ENCODE peak calls at places on chromosomes 3 and 15, in ten cellular contexts. One of them, this sample, is unnamed.

GRCh38 chr3:120749843-120750242 is 7.3 kb downstream of the GTF2E1 start:
- DNase-seq in activated CD8-positive, alpha-beta memory T cell treated with anti-CD3 and anti-CD28 coated beads, Interleukin-2, amount 50 U/mL, for 4 hours: no peak
- DNase-seq in DMS79: no peak
- DNase-seq in ACHN: no peak
- DNase-seq in fibroblast of the conjunctiva: no peak
- DNase-seq in AG08396: no peak
- DNase-seq in NCI-H345: no peak
- DNase-seq in GM23248: no peak
- DNase-seq in GM23338: no peak
- DNase-seq in stimulated activated CD8-positive, alpha-beta memory T cell treated with anti-CD3 and anti-CD28 coated beads, Interleukin-12 subunit alpha, Interleukin-12 subunit beta, amount 100 ng/mL, for 1 hour: no peak
- DNase-seq in this sample: no peak

GRCh38 chr3:14784087-14784596 is 34.6 kb upstream of the FGD5 start:
- DNase-seq in activated CD8-positive, alpha-beta memory T cell treated with anti-CD3 and anti-CD28 coated beads, Interleukin-2, amount 50 U/mL, for 4 hours: no peak
- DNase-seq in DMS79: no peak
- DNase-seq in ACHN: no peak
- DNase-seq in fibroblast of the conjunctiva: no peak
- DNase-seq in AG08396: no peak
- DNase-seq in NCI-H345: peak
- DNase-seq in GM23248: no peak
- DNase-seq in GM23338: peak
- DNase-seq in stimulated activated CD8-positive, alpha-beta memory T cell treated with anti-CD3 and anti-CD28 coated beads, Interleukin-12 subunit alpha, Interleukin-12 subunit beta, amount 100 ng/mL, for 1 hour: no peak
- DNase-seq in this sample: no peak

GRCh38 chr3:103085465-103085864 is 650.6 kb downstream of the ZPLD1 start:
- DNase-seq in activated CD8-positive, alpha-beta memory T cell treated with anti-CD3 and anti-CD28 coated beads, Interleukin-2, amount 50 U/mL, for 4 hours: no peak
- DNase-seq in DMS79: no peak
- DNase-seq in ACHN: peak
- DNase-seq in fibroblast of the conjunctiva: no peak
- DNase-seq in AG08396: no peak
- DNase-seq in NCI-H345: no peak
- DNase-seq in GM23248: no peak
- DNase-seq in GM23338: peak
- DNase-seq in stimulated activated CD8-positive, alpha-beta memory T cell treated with anti-CD3 and anti-CD28 coated beads, Interleukin-12 subunit alpha, Interleukin-12 subunit beta, amount 100 ng/mL, for 1 hour: no peak
- DNase-seq in this sample: no peak

GRCh38 chr15:28890711-28891495 is 5.1 kb downstream of the APBA2 start:
- DNase-seq in activated CD8-positive, alpha-beta memory T cell treated with anti-CD3 and anti-CD28 coated beads, Interleukin-2, amount 50 U/mL, for 4 hours: no peak
- DNase-seq in DMS79: no peak
- DNase-seq in ACHN: no peak
- DNase-seq in fibroblast of the conjunctiva: no peak
- DNase-seq in AG08396: no peak
- DNase-seq in NCI-H345: no peak
- DNase-seq in GM23248: no peak
- DNase-seq in GM23338: no peak
- DNase-seq in stimulated activated CD8-positive, alpha-beta memory T cell treated with anti-CD3 and anti-CD28 coated beads, Interleukin-12 subunit alpha, Interleukin-12 subunit beta, amount 100 ng/mL, for 1 hour: no peak
- DNase-seq in this sample: peak

GRCh38 chr3:194364314-194364651 is 5.3 kb downstream of the LRRC15 start:
- DNase-seq in activated CD8-positive, alpha-beta memory T cell treated with anti-CD3 and anti-CD28 coated beads, Interleukin-2, amount 50 U/mL, for 4 hours: no peak
- DNase-seq in DMS79: no peak
- DNase-seq in ACHN: no peak
- DNase-seq in fibroblast of the conjunctiva: no peak
- DNase-seq in AG08396: no peak
- DNase-seq in NCI-H345: no peak
- DNase-seq in GM23248: peak
- DNase-seq in GM23338: no peak
- DNase-seq in stimulated activated CD8-positive, alpha-beta memory T cell treated with anti-CD3 and anti-CD28 coated beads, Interleukin-12 subunit alpha, Interleukin-12 subunit beta, amount 100 ng/mL, for 1 hour: no peak
- DNase-seq in this sample: no peak

GRCh38 chr3:73766599-73767378 is 142.0 kb upstream of the PDZRN3 start:
- DNase-seq in activated CD8-positive, alpha-beta memory T cell treated with anti-CD3 and anti-CD28 coated beads, Interleukin-2, amount 50 U/mL, for 4 hours: no peak
- DNase-seq in DMS79: no peak
- DNase-seq in ACHN: no peak
- DNase-seq in fibroblast of the conjunctiva: peak
- DNase-seq in AG08396: peak
- DNase-seq in NCI-H345: no peak
- DNase-seq in GM23248: peak
- DNase-seq in GM23338: peak
- DNase-seq in stimulated activated CD8-positive, alpha-beta memory T cell treated with anti-CD3 and anti-CD28 coated beads, Interleukin-12 subunit alpha, Interleukin-12 subunit beta, amount 100 ng/mL, for 1 hour: no peak
- DNase-seq in this sample: peak

GRCh38 chr15:35722506-35722905 is 176.5 kb upstream of the DPH6 start:
- DNase-seq in activated CD8-positive, alpha-beta memory T cell treated with anti-CD3 and anti-CD28 coated beads, Interleukin-2, amount 50 U/mL, for 4 hours: no peak
- DNase-seq in DMS79: no peak
- DNase-seq in ACHN: no peak
- DNase-seq in fibroblast of the conjunctiva: no peak
- DNase-seq in AG08396: no peak
- DNase-seq in NCI-H345: no peak
- DNase-seq in GM23248: no peak
- DNase-seq in GM23338: no peak
- DNase-seq in stimulated activated CD8-positive, alpha-beta memory T cell treated with anti-CD3 and anti-CD28 coated beads, Interleukin-12 subunit alpha, Interleukin-12 subunit beta, amount 100 ng/mL, for 1 hour: no peak
- DNase-seq in this sample: no peak

GRCh38 chr3:58058654-58059263 is 50.5 kb downstream of the FLNB start:
- DNase-seq in activated CD8-positive, alpha-beta memory T cell treated with anti-CD3 and anti-CD28 coated beads, Interleukin-2, amount 50 U/mL, for 4 hours: no peak
- DNase-seq in DMS79: no peak
- DNase-seq in ACHN: no peak
- DNase-seq in fibroblast of the conjunctiva: no peak
- DNase-seq in AG08396: no peak
- DNase-seq in NCI-H345: no peak
- DNase-seq in GM23248: peak
- DNase-seq in GM23338: no peak
- DNase-seq in stimulated activated CD8-positive, alpha-beta memory T cell treated with anti-CD3 and anti-CD28 coated beads, Interleukin-12 subunit alpha, Interleukin-12 subunit beta, amount 100 ng/mL, for 1 hour: no peak
- DNase-seq in this sample: peak

GRCh38 chr3:138914870-138915502 is 32.0 kb downstream of the FOXL2 start:
- DNase-seq in activated CD8-positive, alpha-beta memory T cell treated with anti-CD3 and anti-CD28 coated beads, Interleukin-2, amount 50 U/mL, for 4 hours: no peak
- DNase-seq in DMS79: no peak
- DNase-seq in ACHN: peak
- DNase-seq in fibroblast of the conjunctiva: no peak
- DNase-seq in AG08396: no peak
- DNase-seq in NCI-H345: no peak
- DNase-seq in GM23248: no peak
- DNase-seq in GM23338: peak
- DNase-seq in stimulated activated CD8-positive, alpha-beta memory T cell treated with anti-CD3 and anti-CD28 coated beads, Interleukin-12 subunit alpha, Interleukin-12 subunit beta, amount 100 ng/mL, for 1 hour: no peak
- DNase-seq in this sample: peak

GRCh38 chr15:66484539-66485112 is 12.9 kb downstream of the SNAPC5 start:
- DNase-seq in activated CD8-positive, alpha-beta memory T cell treated with anti-CD3 and anti-CD28 coated beads, Interleukin-2, amount 50 U/mL, for 4 hours: no peak
- DNase-seq in DMS79: peak
- DNase-seq in ACHN: no peak
- DNase-seq in fibroblast of the conjunctiva: no peak
- DNase-seq in AG08396: no peak
- DNase-seq in NCI-H345: no peak
- DNase-seq in GM23248: no peak
- DNase-seq in GM23338: no peak
- DNase-seq in stimulated activated CD8-positive, alpha-beta memory T cell treated with anti-CD3 and anti-CD28 coated beads, Interleukin-12 subunit alpha, Interleukin-12 subunit beta, amount 100 ng/mL, for 1 hour: no peak
- DNase-seq in this sample: no peak

GRCh38 chr3:42119558-42120355 is 28.6 kb downstream of the TRAK1 start:
- DNase-seq in activated CD8-positive, alpha-beta memory T cell treated with anti-CD3 and anti-CD28 coated beads, Interleukin-2, amount 50 U/mL, for 4 hours: no peak
- DNase-seq in DMS79: no peak
- DNase-seq in ACHN: no peak
- DNase-seq in fibroblast of the conjunctiva: no peak
- DNase-seq in AG08396: no peak
- DNase-seq in NCI-H345: no peak
- DNase-seq in GM23248: peak
- DNase-seq in GM23338: no peak
- DNase-seq in stimulated activated CD8-positive, alpha-beta memory T cell treated with anti-CD3 and anti-CD28 coated beads, Interleukin-12 subunit alpha, Interleukin-12 subunit beta, amount 100 ng/mL, for 1 hour: no peak
- DNase-seq in this sample: no peak

GRCh38 chr15:101578443-101578894 is 73.7 kb downstream of the TM2D3 start:
- DNase-seq in activated CD8-positive, alpha-beta memory T cell treated with anti-CD3 and anti-CD28 coated beads, Interleukin-2, amount 50 U/mL, for 4 hours: no peak
- DNase-seq in DMS79: peak
- DNase-seq in ACHN: no peak
- DNase-seq in fibroblast of the conjunctiva: no peak
- DNase-seq in AG08396: peak
- DNase-seq in NCI-H345: peak
- DNase-seq in GM23248: peak
- DNase-seq in GM23338: peak
- DNase-seq in stimulated activated CD8-positive, alpha-beta memory T cell treated with anti-CD3 and anti-CD28 coated beads, Interleukin-12 subunit alpha, Interleukin-12 subunit beta, amount 100 ng/mL, for 1 hour: no peak
- DNase-seq in this sample: no peak

GRCh38 chr15:60751985-60752952 is 273.3 kb upstream of the ICE2 start:
- DNase-seq in activated CD8-positive, alpha-beta memory T cell treated with anti-CD3 and anti-CD28 coated beads, Interleukin-2, amount 50 U/mL, for 4 hours: no peak
- DNase-seq in DMS79: no peak
- DNase-seq in ACHN: no peak
- DNase-seq in fibroblast of the conjunctiva: peak
- DNase-seq in AG08396: peak
- DNase-seq in NCI-H345: no peak
- DNase-seq in GM23248: no peak
- DNase-seq in GM23338: no peak
- DNase-seq in stimulated activated CD8-positive, alpha-beta memory T cell treated with anti-CD3 and anti-CD28 coated beads, Interleukin-12 subunit alpha, Interleukin-12 subunit beta, amount 100 ng/mL, for 1 hour: no peak
- DNase-seq in this sample: peak

GRCh38 chr3:147002721-147003120 is 397.6 kb upstream of the PLSCR5 start:
- DNase-seq in activated CD8-positive, alpha-beta memory T cell treated with anti-CD3 and anti-CD28 coated beads, Interleukin-2, amount 50 U/mL, for 4 hours: no peak
- DNase-seq in DMS79: no peak
- DNase-seq in ACHN: no peak
- DNase-seq in fibroblast of the conjunctiva: no peak
- DNase-seq in AG08396: no peak
- DNase-seq in NCI-H345: no peak
- DNase-seq in GM23248: peak
- DNase-seq in GM23338: no peak
- DNase-seq in stimulated activated CD8-positive, alpha-beta memory T cell treated with anti-CD3 and anti-CD28 coated beads, Interleukin-12 subunit alpha, Interleukin-12 subunit beta, amount 100 ng/mL, for 1 hour: no peak
- DNase-seq in this sample: no peak

GRCh38 chr15:37550360-37551024 is 383.9 kb upstream of the TMCO5A start:
- DNase-seq in activated CD8-positive, alpha-beta memory T cell treated with anti-CD3 and anti-CD28 coated beads, Interleukin-2, amount 50 U/mL, for 4 hours: no peak
- DNase-seq in DMS79: no peak
- DNase-seq in ACHN: no peak
- DNase-seq in fibroblast of the conjunctiva: no peak
- DNase-seq in AG08396: no peak
- DNase-seq in NCI-H345: no peak
- DNase-seq in GM23248: no peak
- DNase-seq in GM23338: peak
- DNase-seq in stimulated activated CD8-positive, alpha-beta memory T cell treated with anti-CD3 and anti-CD28 coated beads, Interleukin-12 subunit alpha, Interleukin-12 subunit beta, amount 100 ng/mL, for 1 hour: no peak
- DNase-seq in this sample: no peak

GRCh38 chr3:161271646-161272045 is 50.5 kb downstream of the NMD3 start:
- DNase-seq in activated CD8-positive, alpha-beta memory T cell treated with anti-CD3 and anti-CD28 coated beads, Interleukin-2, amount 50 U/mL, for 4 hours: no peak
- DNase-seq in DMS79: no peak
- DNase-seq in ACHN: no peak
- DNase-seq in fibroblast of the conjunctiva: no peak
- DNase-seq in AG08396: no peak
- DNase-seq in NCI-H345: no peak
- DNase-seq in GM23248: no peak
- DNase-seq in GM23338: no peak
- DNase-seq in stimulated activated CD8-positive, alpha-beta memory T cell treated with anti-CD3 and anti-CD28 coated beads, Interleukin-12 subunit alpha, Interleukin-12 subunit beta, amount 100 ng/mL, for 1 hour: no peak
- DNase-seq in this sample: no peak

GRCh38 chr3:52313774-52314188 is 2.3 kb upstream of the DNAH1 start:
- DNase-seq in activated CD8-positive, alpha-beta memory T cell treated with anti-CD3 and anti-CD28 coated beads, Interleukin-2, amount 50 U/mL, for 4 hours: no peak
- DNase-seq in DMS79: no peak
- DNase-seq in ACHN: peak
- DNase-seq in fibroblast of the conjunctiva: no peak
- DNase-seq in AG08396: peak
- DNase-seq in NCI-H345: no peak
- DNase-seq in GM23248: peak
- DNase-seq in GM23338: no peak
- DNase-seq in stimulated activated CD8-positive, alpha-beta memory T cell treated with anti-CD3 and anti-CD28 coated beads, Interleukin-12 subunit alpha, Interleukin-12 subunit beta, amount 100 ng/mL, for 1 hour: no peak
- DNase-seq in this sample: peak

GRCh38 chr15:58495836-58496501 is 64.2 kb downstream of the LIPC start:
- DNase-seq in activated CD8-positive, alpha-beta memory T cell treated with anti-CD3 and anti-CD28 coated beads, Interleukin-2, amount 50 U/mL, for 4 hours: no peak
- DNase-seq in DMS79: no peak
- DNase-seq in ACHN: no peak
- DNase-seq in fibroblast of the conjunctiva: no peak
- DNase-seq in AG08396: no peak
- DNase-seq in NCI-H345: no peak
- DNase-seq in GM23248: no peak
- DNase-seq in GM23338: no peak
- DNase-seq in stimulated activated CD8-positive, alpha-beta memory T cell treated with anti-CD3 and anti-CD28 coated beads, Interleukin-12 subunit alpha, Interleukin-12 subunit beta, amount 100 ng/mL, for 1 hour: no peak
- DNase-seq in this sample: no peak

GRCh38 chr3:80096909-80097308 is 329.1 kb upstream of the ROBO1 start:
- DNase-seq in activated CD8-positive, alpha-beta memory T cell treated with anti-CD3 and anti-CD28 coated beads, Interleukin-2, amount 50 U/mL, for 4 hours: no peak
- DNase-seq in DMS79: no peak
- DNase-seq in ACHN: no peak
- DNase-seq in fibroblast of the conjunctiva: no peak
- DNase-seq in AG08396: no peak
- DNase-seq in NCI-H345: no peak
- DNase-seq in GM23248: no peak
- DNase-seq in GM23338: no peak
- DNase-seq in stimulated activated CD8-positive, alpha-beta memory T cell treated with anti-CD3 and anti-CD28 coated beads, Interleukin-12 subunit alpha, Interleukin-12 subunit beta, amount 100 ng/mL, for 1 hour: no peak
- DNase-seq in this sample: no peak

GRCh38 chr3:175270199-175270837 is 411.2 kb downstream of the NAALADL2 start:
- DNase-seq in activated CD8-positive, alpha-beta memory T cell treated with anti-CD3 and anti-CD28 coated beads, Interleukin-2, amount 50 U/mL, for 4 hours: no peak
- DNase-seq in DMS79: peak
- DNase-seq in ACHN: no peak
- DNase-seq in fibroblast of the conjunctiva: no peak
- DNase-seq in AG08396: no peak
- DNase-seq in NCI-H345: peak
- DNase-seq in GM23248: peak
- DNase-seq in GM23338: peak
- DNase-seq in stimulated activated CD8-positive, alpha-beta memory T cell treated with anti-CD3 and anti-CD28 coated beads, Interleukin-12 subunit alpha, Interleukin-12 subunit beta, amount 100 ng/mL, for 1 hour: no peak
- DNase-seq in this sample: no peak

GRCh38 chr15:80752204-80752603 is 27.0 kb upstream of the CEMIP start:
- DNase-seq in activated CD8-positive, alpha-beta memory T cell treated with anti-CD3 and anti-CD28 coated beads, Interleukin-2, amount 50 U/mL, for 4 hours: no peak
- DNase-seq in DMS79: no peak
- DNase-seq in ACHN: no peak
- DNase-seq in fibroblast of the conjunctiva: no peak
- DNase-seq in AG08396: no peak
- DNase-seq in NCI-H345: no peak
- DNase-seq in GM23248: no peak
- DNase-seq in GM23338: no peak
- DNase-seq in stimulated activated CD8-positive, alpha-beta memory T cell treated with anti-CD3 and anti-CD28 coated beads, Interleukin-12 subunit alpha, Interleukin-12 subunit beta, amount 100 ng/mL, for 1 hour: no peak
- DNase-seq in this sample: no peak

GRCh38 chr3:114274929-114275328 is 18.9 kb upstream of the TIGIT start:
- DNase-seq in activated CD8-positive, alpha-beta memory T cell treated with anti-CD3 and anti-CD28 coated beads, Interleukin-2, amount 50 U/mL, for 4 hours: no peak
- DNase-seq in DMS79: no peak
- DNase-seq in ACHN: peak
- DNase-seq in fibroblast of the conjunctiva: no peak
- DNase-seq in AG08396: no peak
- DNase-seq in NCI-H345: no peak
- DNase-seq in GM23248: peak
- DNase-seq in GM23338: no peak
- DNase-seq in stimulated activated CD8-positive, alpha-beta memory T cell treated with anti-CD3 and anti-CD28 coated beads, Interleukin-12 subunit alpha, Interleukin-12 subunit beta, amount 100 ng/mL, for 1 hour: no peak
- DNase-seq in this sample: peak

GRCh38 chr3:15160662-15161061 is 45.4 kb upstream of the CAPN7 start:
- DNase-seq in activated CD8-positive, alpha-beta memory T cell treated with anti-CD3 and anti-CD28 coated beads, Interleukin-2, amount 50 U/mL, for 4 hours: no peak
- DNase-seq in DMS79: no peak
- DNase-seq in ACHN: no peak
- DNase-seq in fibroblast of the conjunctiva: no peak
- DNase-seq in AG08396: no peak
- DNase-seq in NCI-H345: no peak
- DNase-seq in GM23248: no peak
- DNase-seq in GM23338: no peak
- DNase-seq in stimulated activated CD8-positive, alpha-beta memory T cell treated with anti-CD3 and anti-CD28 coated beads, Interleukin-12 subunit alpha, Interleukin-12 subunit beta, amount 100 ng/mL, for 1 hour: no peak
- DNase-seq in this sample: no peak

GRCh38 chr3:48503406-48504050 is 446 bp downstream of the SHISA5 start:
- DNase-seq in activated CD8-positive, alpha-beta memory T cell treated with anti-CD3 and anti-CD28 coated beads, Interleukin-2, amount 50 U/mL, for 4 hours: no peak
- DNase-seq in DMS79: no peak
- DNase-seq in ACHN: peak
- DNase-seq in fibroblast of the conjunctiva: no peak
- DNase-seq in AG08396: peak
- DNase-seq in NCI-H345: no peak
- DNase-seq in GM23248: peak
- DNase-seq in GM23338: peak
- DNase-seq in stimulated activated CD8-positive, alpha-beta memory T cell treated with anti-CD3 and anti-CD28 coated beads, Interleukin-12 subunit alpha, Interleukin-12 subunit beta, amount 100 ng/mL, for 1 hour: no peak
- DNase-seq in this sample: peak

GRCh38 chr3:69896095-69896494 is 103.4 kb upstream of the SAMMSON start:
- DNase-seq in activated CD8-positive, alpha-beta memory T cell treated with anti-CD3 and anti-CD28 coated beads, Interleukin-2, amount 50 U/mL, for 4 hours: no peak
- DNase-seq in DMS79: no peak
- DNase-seq in ACHN: no peak
- DNase-seq in fibroblast of the conjunctiva: no peak
- DNase-seq in AG08396: no peak
- DNase-seq in NCI-H345: no peak
- DNase-seq in GM23248: no peak
- DNase-seq in GM23338: no peak
- DNase-seq in stimulated activated CD8-positive, alpha-beta memory T cell treated with anti-CD3 and anti-CD28 coated beads, Interleukin-12 subunit alpha, Interleukin-12 subunit beta, amount 100 ng/mL, for 1 hour: no peak
- DNase-seq in this sample: no peak

GRCh38 chr3:7146529-7146928 is 285.6 kb downstream of the GRM7 start:
- DNase-seq in activated CD8-positive, alpha-beta memory T cell treated with anti-CD3 and anti-CD28 coated beads, Interleukin-2, amount 50 U/mL, for 4 hours: no peak
- DNase-seq in DMS79: peak
- DNase-seq in ACHN: no peak
- DNase-seq in fibroblast of the conjunctiva: no peak
- DNase-seq in AG08396: no peak
- DNase-seq in NCI-H345: no peak
- DNase-seq in GM23248: no peak
- DNase-seq in GM23338: no peak
- DNase-seq in stimulated activated CD8-positive, alpha-beta memory T cell treated with anti-CD3 and anti-CD28 coated beads, Interleukin-12 subunit alpha, Interleukin-12 subunit beta, amount 100 ng/mL, for 1 hour: no peak
- DNase-seq in this sample: no peak

GRCh38 chr3:101117473-101117872 is 124.3 kb upstream of the ABI3BP start:
- DNase-seq in activated CD8-positive, alpha-beta memory T cell treated with anti-CD3 and anti-CD28 coated beads, Interleukin-2, amount 50 U/mL, for 4 hours: no peak
- DNase-seq in DMS79: no peak
- DNase-seq in ACHN: no peak
- DNase-seq in fibroblast of the conjunctiva: no peak
- DNase-seq in AG08396: no peak
- DNase-seq in NCI-H345: no peak
- DNase-seq in GM23248: no peak
- DNase-seq in GM23338: no peak
- DNase-seq in stimulated activated CD8-positive, alpha-beta memory T cell treated with anti-CD3 and anti-CD28 coated beads, Interleukin-12 subunit alpha, Interleukin-12 subunit beta, amount 100 ng/mL, for 1 hour: no peak
- DNase-seq in this sample: no peak

This sample was measured in foreskin fibroblast.